ENCODE peak calls at places on chromosomes 3 and 15, in seven cellular contexts. One of them, this sample, is unnamed.

GRCh38 chr3:34878488-34878887 is 760.8 kb upstream of the ARPP21 start:
- DNase-seq in Peyer's patch: no peak
- DNase-seq in MM.1S: no peak
- DNase-seq in heart left ventricle: no peak
- DNase-seq in GM06990: no peak
- DNase-seq in cardiac fibroblast: no peak
- DNase-seq in uterus: no peak
- DNase-seq in this sample: no peak

GRCh38 chr15:66862111-66862815 is 160.2 kb downstream of the SMAD6 start:
- DNase-seq in cardiac fibroblast: no peak
- DNase-seq in GM06990: no peak
- DNase-seq in MM.1S: no peak
- DNase-seq in Peyer's patch: peak; percentile 27
- DNase-seq in uterus: no peak
- DNase-seq in heart left ventricle: no peak
- DNase-seq in this sample: no peak

GRCh38 chr3:14228611-14229470 is 50.2 kb downstream of the LSM3 start:
- DNase-seq in GM06990: no peak
- DNase-seq in heart left ventricle: no peak
- DNase-seq in Peyer's patch: peak; percentile 39
- DNase-seq in cardiac fibroblast: no peak
- DNase-seq in uterus: no peak
- DNase-seq in MM.1S: no peak
- DNase-seq in this sample: no peak

GRCh38 chr3:139304383-139304782 is 39.4 kb upstream of the MRPS22 start:
- DNase-seq in Peyer's patch: no peak
- DNase-seq in uterus: no peak
- DNase-seq in MM.1S: no peak
- DNase-seq in heart left ventricle: no peak
- DNase-seq in cardiac fibroblast: no peak
- DNase-seq in GM06990: no peak
- DNase-seq in this sample: no peak

GRCh38 chr3:46594723-46595122 is 17.6 kb upstream of the FAM240A start:
- DNase-seq in heart left ventricle: no peak
- DNase-seq in uterus: no peak
- DNase-seq in MM.1S: no peak
- DNase-seq in Peyer's patch: no peak
- DNase-seq in GM06990: no peak
- DNase-seq in cardiac fibroblast: no peak
- DNase-seq in this sample: no peak

GRCh38 chr3:139937674-139938279 is 2.8 kb downstream of the CLSTN2 start:
- DNase-seq in uterus: peak; percentile 52
- DNase-seq in cardiac fibroblast: peak; percentile 62
- DNase-seq in Peyer's patch: peak; percentile 47
- DNase-seq in MM.1S: peak; percentile 29
- DNase-seq in GM06990: no peak
- DNase-seq in heart left ventricle: peak; percentile 19
- DNase-seq in this sample: peak; percentile 61

GRCh38 chr15:83380682-83381081 is 66.5 kb upstream of the SH3GL3 start:
- DNase-seq in heart left ventricle: peak; percentile 21
- DNase-seq in GM06990: peak; percentile 31
- DNase-seq in MM.1S: peak; percentile 72
- DNase-seq in Peyer's patch: no peak
- DNase-seq in cardiac fibroblast: peak; percentile 44
- DNase-seq in uterus: no peak
- DNase-seq in this sample: peak; percentile 79

GRCh38 chr3:176579741-176580185 is 617.5 kb downstream of the TBL1XR1 start:
- DNase-seq in cardiac fibroblast: no peak
- DNase-seq in GM06990: no peak
- DNase-seq in MM.1S: no peak
- DNase-seq in uterus: no peak
- DNase-seq in heart left ventricle: no peak
- DNase-seq in Peyer's patch: no peak
- DNase-seq in this sample: no peak

GRCh38 chr3:55486101-55486856 is 827 bp downstream of the WNT5A start:
- DNase-seq in uterus: peak; percentile 82
- DNase-seq in heart left ventricle: peak; percentile 54
- DNase-seq in cardiac fibroblast: peak; percentile 64
- DNase-seq in GM06990: peak; percentile 43
- DNase-seq in Peyer's patch: peak; percentile 68
- DNase-seq in MM.1S: peak; percentile 41
- DNase-seq in this sample: no peak

GRCh38 chr3:174232658-174233429 is 626.3 kb upstream of the NAALADL2 start:
- DNase-seq in GM06990: no peak
- DNase-seq in uterus: no peak
- DNase-seq in heart left ventricle: no peak
- DNase-seq in MM.1S: no peak
- DNase-seq in cardiac fibroblast: no peak
- DNase-seq in Peyer's patch: no peak
- DNase-seq in this sample: no peak

GRCh38 chr3:112477891-112478290 is 21.4 kb downstream of the BTLA start:
- DNase-seq in MM.1S: no peak
- DNase-seq in cardiac fibroblast: no peak
- DNase-seq in uterus: no peak
- DNase-seq in GM06990: no peak
- DNase-seq in Peyer's patch: no peak
- DNase-seq in heart left ventricle: no peak
- DNase-seq in this sample: no peak

GRCh38 chr15:44537728-44538240 is 837 bp downstream of the EIF3J start:
- DNase-seq in cardiac fibroblast: no peak
- DNase-seq in uterus: no peak
- DNase-seq in heart left ventricle: no peak
- DNase-seq in MM.1S: no peak
- DNase-seq in GM06990: no peak
- DNase-seq in Peyer's patch: no peak
- DNase-seq in this sample: peak; percentile 19

GRCh38 chr3:39378957-39379777 is 4.0 kb upstream of the SLC25A38 start:
- DNase-seq in MM.1S: no peak
- DNase-seq in GM06990: no peak
- DNase-seq in heart left ventricle: no peak
- DNase-seq in uterus: no peak
- DNase-seq in Peyer's patch: no peak
- DNase-seq in cardiac fibroblast: no peak
- DNase-seq in this sample: no peak

GRCh38 chr15:66751579-66751978 is 49.5 kb downstream of the SMAD6 start:
- DNase-seq in Peyer's patch: no peak
- DNase-seq in heart left ventricle: peak; percentile 60
- DNase-seq in MM.1S: no peak
- DNase-seq in uterus: no peak
- DNase-seq in GM06990: no peak
- DNase-seq in cardiac fibroblast: no peak
- DNase-seq in this sample: no peak

GRCh38 chr3:35639251-35640185 is at the start of gene ARPP21:
- DNase-seq in MM.1S: peak; percentile 17
- DNase-seq in GM06990: peak; percentile 30
- DNase-seq in cardiac fibroblast: peak; percentile 20
- DNase-seq in heart left ventricle: peak; percentile 6
- DNase-seq in Peyer's patch: no peak
- DNase-seq in uterus: no peak
- DNase-seq in this sample: peak; percentile 32

GRCh38 chr3:197425485-197426131 is 127.2 kb upstream of the DLG1 start:
- DNase-seq in Peyer's patch: no peak
- DNase-seq in cardiac fibroblast: no peak
- DNase-seq in GM06990: no peak
- DNase-seq in heart left ventricle: no peak
- DNase-seq in uterus: no peak
- DNase-seq in MM.1S: no peak
- DNase-seq in this sample: no peak

GRCh38 chr3:149077638-149078037 is 8.7 kb downstream of the HLTF start:
- DNase-seq in Peyer's patch: no peak
- DNase-seq in heart left ventricle: no peak
- DNase-seq in GM06990: no peak
- DNase-seq in MM.1S: no peak
- DNase-seq in cardiac fibroblast: peak; percentile 49
- DNase-seq in uterus: no peak
- DNase-seq in this sample: no peak

GRCh38 chr3:58222161-58222724 is 11.5 kb upstream of the DNASE1L3 start:
- DNase-seq in cardiac fibroblast: no peak
- DNase-seq in GM06990: no peak
- DNase-seq in MM.1S: no peak
- DNase-seq in uterus: no peak
- DNase-seq in Peyer's patch: no peak
- DNase-seq in heart left ventricle: no peak
- DNase-seq in this sample: no peak

GRCh38 chr3:43254125-43254524 is 32.2 kb upstream of the SNRK start:
- DNase-seq in cardiac fibroblast: no peak
- DNase-seq in heart left ventricle: no peak
- DNase-seq in uterus: no peak
- DNase-seq in MM.1S: no peak
- DNase-seq in GM06990: no peak
- DNase-seq in Peyer's patch: no peak
- DNase-seq in this sample: no peak

GRCh38 chr15:96320703-96321421 is 9.6 kb upstream of the NR2F2 start:
- DNase-seq in heart left ventricle: no peak
- DNase-seq in cardiac fibroblast: no peak
- DNase-seq in MM.1S: no peak
- DNase-seq in GM06990: no peak
- DNase-seq in uterus: no peak
- DNase-seq in Peyer's patch: no peak
- DNase-seq in this sample: no peak

GRCh38 chr3:133461291-133461690 is 61.4 kb downstream of the BFSP2 start:
- DNase-seq in GM06990: no peak
- DNase-seq in MM.1S: no peak
- DNase-seq in uterus: no peak
- DNase-seq in heart left ventricle: no peak
- DNase-seq in Peyer's patch: no peak
- DNase-seq in cardiac fibroblast: no peak
- DNase-seq in this sample: no peak

GRCh38 chr15:90642464-90643300 is 74.5 kb upstream of the BLM start:
- DNase-seq in cardiac fibroblast: no peak
- DNase-seq in GM06990: no peak
- DNase-seq in uterus: no peak
- DNase-seq in MM.1S: no peak
- DNase-seq in heart left ventricle: no peak
- DNase-seq in Peyer's patch: no peak
- DNase-seq in this sample: peak; percentile 35
- TF ChIP-seq CTCF in cardiac fibroblast: no peak
- TF ChIP-seq CTCF in GM06990: peak; percentile 19
- TF ChIP-seq CTCF in uterus: no peak
- TF ChIP-seq CTCF in MM.1S: peak; percentile 5
- TF ChIP-seq CTCF in heart left ventricle: no peak
- TF ChIP-seq CTCF in Peyer's patch: no peak
- TF ChIP-seq CTCF in this sample: no peak

GRCh38 chr3:5120446-5120845 is 1.6 kb upstream of the ARL8B start:
- DNase-seq in cardiac fibroblast: no peak
- DNase-seq in Peyer's patch: no peak
- DNase-seq in MM.1S: no peak
- DNase-seq in GM06990: no peak
- DNase-seq in heart left ventricle: no peak
- DNase-seq in uterus: no peak
- DNase-seq in this sample: no peak
- TF ChIP-seq CTCF in cardiac fibroblast: no peak
- TF ChIP-seq CTCF in Peyer's patch: no peak
- TF ChIP-seq CTCF in MM.1S: no peak
- TF ChIP-seq CTCF in GM06990: no peak
- TF ChIP-seq CTCF in heart left ventricle: no peak
- TF ChIP-seq CTCF in uterus: no peak
- TF ChIP-seq CTCF in this sample: no peak

DNA sequence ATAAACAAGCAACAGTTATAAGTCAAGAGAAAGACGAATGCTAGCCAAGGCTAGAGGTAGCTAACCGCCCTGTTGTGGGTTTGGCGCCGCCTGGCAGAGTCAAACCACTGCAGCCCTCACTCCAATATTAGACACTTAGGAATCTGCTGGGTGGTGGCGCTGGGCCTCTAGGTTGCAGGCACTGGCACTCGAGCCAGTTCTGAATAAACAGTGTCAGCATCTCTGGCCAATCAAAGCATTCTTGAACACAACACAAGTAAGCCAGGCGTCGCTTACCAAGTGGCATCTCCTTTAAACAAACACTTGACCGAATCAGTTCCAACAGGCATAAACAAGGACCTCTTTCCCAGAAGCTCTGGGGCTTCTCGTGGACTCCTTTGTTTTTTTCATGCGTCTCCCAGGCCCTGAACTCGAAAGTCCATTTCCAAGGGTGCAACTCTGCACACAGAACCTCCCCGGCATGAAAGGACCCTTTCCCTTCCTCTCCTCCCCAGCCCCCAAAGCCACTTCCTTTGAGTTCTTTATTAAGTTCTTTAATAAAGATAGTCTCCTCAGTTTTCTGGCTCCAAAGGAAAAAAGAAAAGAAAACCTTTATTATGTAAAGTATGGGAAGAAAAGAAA is 82.3 kb downstream of the LRIG1 start:
- DNase-seq in GM06990: no peak
- DNase-seq in uterus: no peak
- DNase-seq in MM.1S: no peak
- DNase-seq in heart left ventricle: no peak
- DNase-seq in Peyer's patch: no peak
- DNase-seq in cardiac fibroblast: no peak
- DNase-seq in this sample: no peak
- TF ChIP-seq CTCF in GM06990: no peak
- TF ChIP-seq CTCF in uterus: no peak
- TF ChIP-seq CTCF in MM.1S: no peak
- TF ChIP-seq CTCF in heart left ventricle: no peak
- TF ChIP-seq CTCF in Peyer's patch: no peak
- TF ChIP-seq CTCF in cardiac fibroblast: no peak
- TF ChIP-seq CTCF in this sample: no peak

DNA sequence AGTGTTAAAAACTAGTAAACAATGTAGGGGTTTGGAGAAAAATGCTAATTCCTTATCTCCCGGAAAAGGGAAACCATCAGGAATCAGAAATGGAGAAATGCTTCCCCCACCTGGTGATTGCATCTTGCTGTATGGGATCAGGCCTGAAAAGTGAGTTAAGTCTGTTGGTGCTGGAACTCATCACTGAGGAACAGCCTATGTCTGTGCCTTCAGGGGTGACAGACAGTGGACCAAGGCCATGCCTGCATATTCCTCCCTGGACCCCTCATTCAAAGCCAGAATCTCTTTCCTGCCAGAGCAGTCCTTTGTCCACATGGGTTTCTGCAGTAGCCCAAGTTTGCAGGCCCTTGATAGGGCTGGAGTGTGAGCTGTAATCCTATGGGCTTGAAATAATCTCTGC is 160.8 kb upstream of the CTDSPL start:
- DNase-seq in GM06990: no peak
- DNase-seq in Peyer's patch: no peak
- DNase-seq in MM.1S: no peak
- DNase-seq in uterus: no peak
- DNase-seq in heart left ventricle: no peak
- DNase-seq in cardiac fibroblast: peak; percentile 24
- DNase-seq in this sample: no peak
- TF ChIP-seq CTCF in GM06990: no peak
- TF ChIP-seq CTCF in Peyer's patch: peak; percentile 59
- TF ChIP-seq CTCF in MM.1S: no peak
- TF ChIP-seq CTCF in uterus: no peak
- TF ChIP-seq CTCF in heart left ventricle: peak; percentile 24
- TF ChIP-seq CTCF in cardiac fibroblast: peak; percentile 32
- TF ChIP-seq CTCF in this sample: no peak

This sample was measured in GM20000.